ENCODE peak calls at places on chromosomes 4 and X, in four cellular contexts. L is posterior vena cava; I is stimulated activated CD8-positive, alpha-beta memory T cell treated with anti-CD3 and anti-CD28 coated beads, Interleukin-2, amount 100 ng/mL, for 1 hour; P is SW 1271. T is an unnamed sample.

GRCh38 chr4:82604522-82604921 is 42.7 kb upstream of the TMEM150C start:
- DNase-seq in L (no peak), I (no peak), P (no peak), T (no peak)

GRCh38 chr4:16117164-16117563 is 33.3 kb upstream of the PROM1 start:
- DNase-seq in L (no peak), I (no peak), P (no peak), T (no peak)

GRCh38 chr4:48778431-48779094 is 1.5 kb downstream of the FRYL start:
- DNase-seq in L (no peak), I (no peak), P (peak), T (no peak)

GRCh38 chr4:13544556-13545393 is 467 bp upstream of the NKX3-2 start:
- DNase-seq in L (peak), I (no peak), P (peak), T (no peak)

GRCh38 chrX:106588801-106589200 is 23.0 kb upstream of the RADX start:
- DNase-seq in L (no peak), I (no peak), P (no peak), T (no peak)

GRCh38 chrX:134382821-134383220 is 77.1 kb upstream of the HPRT1 start:
- DNase-seq in L (no peak), I (no peak), P (no peak), T (no peak)

GRCh38 chrX:148609766-148610698 is 109.6 kb downstream of the AFF2 start:
- DNase-seq in L (no peak), I (no peak), P (no peak), T (no peak)

GRCh38 chr4:177528620-177529019 is 86.4 kb upstream of the AGA start:
- DNase-seq in L (no peak), I (no peak), P (no peak), T (no peak)

GRCh38 chrX:49165901-49166881 is 3.6 kb downstream of the MAGIX start:
- DNase-seq in L (peak), I (peak), P (peak), T (peak)

GRCh38 chr4:127604949-127605709 is 27.6 kb upstream of the INTU start:
- DNase-seq in L (no peak), I (no peak), P (peak), T (no peak)

GRCh38 chr4:8322794-8323704 is 53.5 kb downstream of the HTRA3 start:
- DNase-seq in L (peak), I (no peak), P (no peak), T (no peak)

GRCh38 chr4:22238742-22239141 is 277.1 kb downstream of the ADGRA3 start:
- DNase-seq in L (no peak), I (no peak), P (no peak), T (no peak)

GRCh38 chrX:31580726-31581125 is 508.9 kb upstream of the FTHL17 start:
- DNase-seq in L (no peak), I (no peak), P (no peak), T (no peak)

GRCh38 chr4:163166041-163166579 is 580 bp downstream of the NAF1 start:
- DNase-seq in L (peak), I (peak), P (no peak), T (peak)

GRCh38 chr4:75940692-75941253 is at the start of gene NAAA:
- DNase-seq in L (peak), I (peak), P (peak), T (peak)

GRCh38 chrX:104137496-104137895 is 19.3 kb downstream of the SLC25A53 start:
- DNase-seq in L (no peak), I (no peak), P (no peak), T (no peak)

GRCh38 chrX:153727108-153727931 is 2.7 kb downstream of the ABCD1 start:
- DNase-seq in L (no peak), I (no peak), P (no peak), T (no peak)

GRCh38 chr4:182808673-182809416 is 108.3 kb downstream of the DCTD start:
- DNase-seq in L (no peak), I (peak), P (peak), T (no peak)

GRCh38 chrX:107561468-107562215 is 66.7 kb upstream of the PRPS1 start:
- DNase-seq in L (no peak), I (no peak), P (no peak), T (no peak)

GRCh38 chr4:100633269-100633668 is 115.4 kb upstream of the EMCN start:
- DNase-seq in L (no peak), I (no peak), P (no peak), T (no peak)

GRCh38 chr4:124481123-124481522 is 231.4 kb downstream of the ANKRD50 start:
- DNase-seq in L (no peak), I (no peak), P (no peak), T (no peak)